ENCODE peak calls at places on chromosomes 1 and 21, in four cellular contexts. C is DND-41, D is thyroid gland, H is hepatocyte. W is an unnamed sample.

GRCh38 chr1:91011726-91012125 is 10.1 kb downstream of the ZNF644 start:
- DNase-seq in D (no peak), C (no peak), H (no peak), W (no peak)

GRCh38 chr1:157274698-157275534 is 136.7 kb upstream of the ETV3 start:
- DNase-seq in D (no peak), H (peak; percentile 16), C (no peak), W (no peak)

GRCh38 chr1:205430631-205431305 is 8.9 kb upstream of the LEMD1 start:
- DNase-seq in D (peak; percentile 68), H (peak; percentile 69), C (peak; percentile 7), W (peak; percentile 46)

GRCh38 chr1:160838876-160839275 is 23.8 kb downstream of the CD244 start:
- DNase-seq in H (no peak), D (no peak), C (peak; percentile 82), W (peak; percentile 77)

GRCh38 chr1:206649261-206649660 is 13.9 kb downstream of the DYRK3 start:
- DNase-seq in C (no peak), D (no peak), H (no peak), W (no peak)

GRCh38 chr21:35511298-35512162 is 462.4 kb upstream of the RUNX1 start:
- DNase-seq in D (no peak), C (no peak), H (no peak), W (no peak)

GRCh38 chr1:176136891-176137290 is 70.2 kb downstream of the COP1 start:
- DNase-seq in H (no peak), C (no peak), D (no peak), W (no peak)

GRCh38 chr1:66598670-66599069 is 64.7 kb downstream of the SGIP1 start:
- DNase-seq in C (no peak), D (no peak), H (no peak), W (no peak)

GRCh38 chr1:85577421-85578320 is 2.9 kb upstream of the CCN1 start:
- DNase-seq in D (peak; percentile 18), C (no peak), H (peak; percentile 65), W (no peak)

GRCh38 chr21:14071902-14072734 is 138.6 kb downstream of the LIPI start:
- DNase-seq in H (no peak), C (no peak), D (no peak), W (no peak)

GRCh38 chr1:3671371-3672180 is 19.3 kb downstream of the TP73 start:
- DNase-seq in H (no peak), C (no peak), D (no peak), W (no peak)

GRCh38 chr1:145857170-145857569 is 1.7 kb downstream of the PIAS3 start:
- DNase-seq in C (no peak), H (no peak), D (no peak), W (no peak)

GRCh38 chr21:17613242-17613676 is 558 bp upstream of the BTG3 start:
- DNase-seq in D (peak; percentile 77), C (no peak), H (peak; percentile 42), W (no peak)

GRCh38 chr1:56073614-56074356 is 505.6 kb downstream of the PLPP3 start:
- DNase-seq in C (no peak), H (peak; percentile 27), D (peak; percentile 61), W (no peak)

GRCh38 chr1:1618396-1619068 is 3.2 kb downstream of the MIB2 start:
- DNase-seq in H (no peak), D (no peak), C (no peak), W (no peak)

GRCh38 chr21:36005018-36005417 is 55.3 kb downstream of the SETD4 start:
- DNase-seq in C (peak; percentile 52), D (no peak), H (no peak), W (no peak)

GRCh38 chr1:20819818-20820217 is 32.7 kb upstream of the HP1BP3 start:
- DNase-seq in D (no peak), H (no peak), C (no peak), W (no peak)

GRCh38 chr21:42844411-42845113 is 34.8 kb downstream of the WDR4 start:
- DNase-seq in C (no peak), H (no peak), D (peak; percentile 95), W (no peak)

GRCh38 chr1:185044981-185045792 is at the start of gene RNF2:
- DNase-seq in H (peak; percentile 94), C (peak; percentile 83), D (peak; percentile 76), W (peak; percentile 63)

GRCh38 chr1:169217621-169218020 is 111.1 kb downstream of the ATP1B1 start:
- DNase-seq in C (no peak), D (no peak), H (no peak), W (no peak)

GRCh38 chr1:40477680-40478057 is 579 bp downstream of the ZFP69 start:
- DNase-seq in C (no peak), H (peak; percentile 30), D (no peak), W (no peak)

GRCh38 chr1:98323396-98323795 is 338.1 kb upstream of the SNX7 start:
- DNase-seq in H (no peak), C (peak; percentile 26), D (no peak), W (no peak)

GRCh38 chr1:88791192-88791591 is 100.2 kb downstream of the GTF2B start:
- DNase-seq in D (no peak), C (no peak), H (no peak), W (no peak)

GRCh38 chr21:27362249-27362648 is 395.4 kb upstream of the ADAMTS5 start:
- DNase-seq in D (no peak), C (no peak), H (no peak), W (no peak)

GRCh38 chr1:35718492-35719336 is at the start of gene C1orf216:
- DNase-seq in D (peak; percentile 66), H (peak; percentile 80), C (peak; percentile 72), W (no peak)

GRCh38 chr1:207841318-207841717 is 69.6 kb downstream of the CD34 start:
- DNase-seq in D (no peak), H (no peak), C (no peak), W (no peak)

GRCh38 chr1:25572708-25573590 is 29.5 kb downstream of the LDLRAP1 start:
- DNase-seq in H (peak; percentile 79), D (peak; percentile 63), C (peak; percentile 33), W (no peak)

GRCh38 chr1:10939654-10940450 is 72.6 kb upstream of the TARDBP start:
- DNase-seq in D (no peak), H (peak; percentile 33), C (peak; percentile 93), W (peak; percentile 96)

GRCh38 chr1:19443321-19443720 is 42.0 kb downstream of the CAPZB start:
- DNase-seq in D (no peak), C (no peak), H (no peak), W (no peak)

GRCh38 chr1:172117800-172118199 is 276.5 kb downstream of the DNM3 start:
- DNase-seq in H (no peak), D (no peak), C (peak; percentile 28), W (peak; percentile 84)

GRCh38 chr1:155085504-155086181 is 7.0 kb downstream of the EFNA3 start:
- DNase-seq in C (peak; percentile 55), D (peak; percentile 70), H (peak; percentile 83), W (no peak)

GRCh38 chr1:190436615-190437014 is 41.0 kb downstream of the BRINP3 start:
- DNase-seq in C (no peak), D (no peak), H (no peak), W (peak; percentile 6)

GRCh38 chr1:30047576-30047975 is 675.8 kb downstream of the MATN1 start:
- DNase-seq in D (no peak), C (no peak), H (no peak), W (no peak)

GRCh38 chr1:100628631-100629081 is 90.7 kb downstream of the GPR88 start:
- DNase-seq in D (no peak), H (no peak), C (no peak), W (no peak)

GRCh38 chr1:11051781-11052510 is 4.9 kb upstream of the MASP2 start:
- DNase-seq in D (no peak), H (no peak), C (no peak), W (no peak)

GRCh38 chr1:47471163-47471562 is 33.3 kb downstream of the FOXD2 start:
- DNase-seq in H (no peak), C (no peak), D (peak; percentile 4), W (no peak)

GRCh38 chr21:37369307-37369854 is 2.8 kb downstream of the DYRK1A start:
- DNase-seq in C (no peak), D (no peak), H (no peak), W (no peak)
- H3K4me3 ChIP-seq in C (peak overlapping the region; percentile 79), D (peak overlapping the region; percentile 84), H (peak overlapping the region; percentile 91), W (peak overlapping the region; percentile 0)

GRCh38 chr1:235424092-235424491 is 56.9 kb downstream of the TBCE start:
- DNase-seq in D (peak; percentile 73), H (no peak), C (no peak), W (no peak)
- H3K4me3 ChIP-seq in D (no peak overlapping the region), H (no peak overlapping the region), C (peak overlapping the region; percentile 44), W (peak overlapping the region; percentile 52)

GRCh38 chr1:241738284-241738683 is 86.2 kb downstream of the WDR64 start:
- DNase-seq in H (no peak), C (no peak), D (no peak), W (no peak)

GRCh38 chr1:241738710-241739109 is 86.6 kb downstream of the WDR64 start:
- DNase-seq in D (no peak), C (no peak), H (no peak), W (no peak)

GRCh38 chr1:241736387-241736786 is 84.3 kb downstream of the WDR64 start:
- DNase-seq in H (no peak), D (no peak), C (no peak), W (no peak)

GRCh38 chr1:241733899-241734298 is 81.8 kb downstream of the WDR64 start:
- DNase-seq in C (no peak), H (no peak), D (no peak), W (no peak)

GRCh38 chr1:241734533-241734932 is 82.5 kb downstream of the WDR64 start:
- DNase-seq in C (no peak), H (no peak), D (no peak), W (no peak)
- H3K4me3 ChIP-seq in C (no peak overlapping the region), H (no peak overlapping the region), D (no peak overlapping the region), W (no peak overlapping the region)

DNA sequence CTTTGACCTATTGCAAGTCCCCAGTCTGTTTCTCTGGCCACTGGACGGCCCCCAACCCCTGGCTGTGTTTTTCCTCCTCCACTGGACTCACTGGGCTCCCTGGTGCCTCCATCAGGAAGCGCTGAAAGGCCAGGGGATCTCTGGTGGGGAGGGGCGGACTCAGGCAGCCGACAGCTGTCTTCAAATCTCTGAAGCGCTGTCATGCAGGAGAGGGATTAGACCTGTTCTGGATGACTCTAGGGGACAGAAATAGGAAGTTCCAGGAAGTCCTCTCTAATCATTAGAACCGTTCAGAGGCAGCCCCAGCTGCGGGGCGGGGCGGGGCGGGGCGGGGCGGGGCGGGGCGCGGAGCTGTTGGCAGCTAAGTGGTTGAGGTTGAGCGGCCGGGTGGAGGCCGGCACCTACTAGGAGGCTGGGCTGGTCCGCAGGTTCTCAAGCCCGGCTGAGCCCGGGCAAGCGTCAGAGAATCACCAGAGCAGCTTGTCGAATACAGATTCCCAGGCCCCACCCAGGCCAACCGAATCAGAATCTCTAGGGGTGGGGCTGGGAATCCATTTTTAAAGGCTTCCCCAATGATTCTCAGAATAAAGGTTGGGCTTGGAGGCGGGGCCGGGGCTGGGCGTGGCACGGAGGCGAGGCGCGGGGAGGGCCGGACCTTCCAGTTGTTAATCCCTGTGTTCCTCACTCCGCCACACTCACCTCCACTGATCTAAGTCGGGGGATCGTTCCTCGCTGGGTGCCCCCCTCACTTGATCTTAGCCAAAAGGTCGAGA is 11.4 kb upstream of the PHLDA3 start:
- DNase-seq in C (peak; percentile 23), D (peak; percentile 83), H (peak; percentile 87), W (peak; percentile 35)
- H3K4me3 ChIP-seq in C (no peak overlapping the region), D (peak overlapping the region; percentile 17), H (no peak overlapping the region), W (peak overlapping the region; percentile 49)

GRCh38 chr1:170669586-170670332 is 5.8 kb downstream of the PRRX1 start:
- DNase-seq in D (no peak), C (no peak), H (no peak), W (no peak)
- H3K4me3 ChIP-seq in D (no peak overlapping the region), C (no peak overlapping the region), H (no peak overlapping the region), W (no peak overlapping the region)

W was measured in Jurkat, Clone E6-1.